ENCODE peak calls at places on chromosome 17, in four cellular contexts. P is MM.1S, R is AG08396, Q is cardiac septum. J is an unnamed sample.
A peak's percentile ranks its signal among the peaks of the same experiment; 100 is the strongest.

GRCh38 chr17:70447588-70447987 is 278.3 kb downstream of the KCNJ2 start:
- DNase-seq in P (no peak), R (no peak), Q (no peak), J (no peak)

GRCh38 chr17:60167095-60167741 is 17.4 kb downstream of the CA4 start:
- DNase-seq in P (no peak), R (peak; percentile 7), Q (no peak), J (peak; percentile 41)

GRCh38 chr17:82112181-82112865 is 14.3 kb upstream of the FASN start:
- DNase-seq in P (no peak), R (no peak), Q (no peak), J (no peak)

GRCh38 chr17:45579529-45580495 is 89.3 kb upstream of the PLEKHM1 start:
- DNase-seq in P (no peak), R (no peak), Q (no peak), J (no peak)

GRCh38 chr17:13541032-13541480 is 60.7 kb downstream of the HS3ST3A1 start:
- DNase-seq in P (no peak), R (peak; percentile 54), Q (no peak), J (no peak)

GRCh38 chr17:77736207-77736600 is 222.3 kb upstream of the TNRC6C start:
- DNase-seq in P (no peak), R (no peak), Q (no peak), J (peak; percentile 78)

GRCh38 chr17:7177954-7178477 is 1.2 kb downstream of the ASGR1 start:
- DNase-seq in P (no peak), R (peak; percentile 48), Q (no peak), J (no peak)

GRCh38 chr17:2057714-2058520 is 3.0 kb downstream of the HIC1 start:
- DNase-seq in P (no peak), R (no peak), Q (no peak), J (no peak)

GRCh38 chr17:65820306-65820705 is 258.9 kb upstream of the AXIN2 start:
- DNase-seq in P (no peak), R (no peak), Q (no peak), J (no peak)